ENCODE peak calls at places on chromosomes 2 and 18, in eight cellular contexts. One of them, this sample, is unnamed.

GRCh38 chr18:35464731-35465728 is 32.7 kb downstream of the INO80C start:
- DNase-seq in BJ: no peak
- DNase-seq in endothelial cell of umbilical vein: peak
- DNase-seq in fibroblast of the aortic adventitia: no peak
- DNase-seq in cardiac fibroblast: no peak
- DNase-seq in fibroblast of lung: no peak
- DNase-seq in CD8-positive, alpha-beta T cell: no peak
- DNase-seq in RWPE2: no peak
- DNase-seq in this sample: no peak

GRCh38 chr2:29747786-29748470 is 173.5 kb downstream of the ALK start:
- DNase-seq in BJ: peak
- DNase-seq in endothelial cell of umbilical vein: no peak
- DNase-seq in fibroblast of the aortic adventitia: peak
- DNase-seq in cardiac fibroblast: peak
- DNase-seq in fibroblast of lung: peak
- DNase-seq in CD8-positive, alpha-beta T cell: no peak
- DNase-seq in RWPE2: peak
- DNase-seq in this sample: peak

GRCh38 chr18:3012306-3012919 is 531 bp downstream of the LPIN2 start:
- DNase-seq in BJ: no peak
- DNase-seq in endothelial cell of umbilical vein: peak
- DNase-seq in fibroblast of the aortic adventitia: no peak
- DNase-seq in cardiac fibroblast: peak
- DNase-seq in fibroblast of lung: peak
- DNase-seq in CD8-positive, alpha-beta T cell: peak
- DNase-seq in RWPE2: no peak
- DNase-seq in this sample: no peak

GRCh38 chr2:122421777-122422176 is 666.3 kb downstream of the TSN start:
- DNase-seq in BJ: no peak
- DNase-seq in endothelial cell of umbilical vein: no peak
- DNase-seq in fibroblast of the aortic adventitia: no peak
- DNase-seq in cardiac fibroblast: peak
- DNase-seq in fibroblast of lung: no peak
- DNase-seq in CD8-positive, alpha-beta T cell: no peak
- DNase-seq in RWPE2: no peak
- DNase-seq in this sample: no peak

GRCh38 chr2:45793564-45793963 is 142.1 kb downstream of the PRKCE start:
- DNase-seq in BJ: no peak
- DNase-seq in endothelial cell of umbilical vein: peak
- DNase-seq in fibroblast of the aortic adventitia: no peak
- DNase-seq in cardiac fibroblast: no peak
- DNase-seq in fibroblast of lung: no peak
- DNase-seq in CD8-positive, alpha-beta T cell: no peak
- DNase-seq in RWPE2: no peak
- DNase-seq in this sample: no peak

GRCh38 chr2:75920721-75921551 is 210.2 kb upstream of the GCFC2 start:
- DNase-seq in BJ: no peak
- DNase-seq in endothelial cell of umbilical vein: no peak
- DNase-seq in fibroblast of the aortic adventitia: no peak
- DNase-seq in cardiac fibroblast: no peak
- DNase-seq in fibroblast of lung: no peak
- DNase-seq in CD8-positive, alpha-beta T cell: no peak
- DNase-seq in RWPE2: no peak
- DNase-seq in this sample: no peak

GRCh38 chr2:178514664-178515063 is 34.4 kb downstream of the PLEKHA3 start:
- DNase-seq in BJ: no peak
- DNase-seq in endothelial cell of umbilical vein: no peak
- DNase-seq in fibroblast of the aortic adventitia: peak
- DNase-seq in cardiac fibroblast: peak
- DNase-seq in fibroblast of lung: peak
- DNase-seq in CD8-positive, alpha-beta T cell: no peak
- DNase-seq in RWPE2: no peak
- DNase-seq in this sample: peak

GRCh38 chr2:145199832-145200231 is 679.9 kb upstream of the ZEB2 start:
- DNase-seq in BJ: no peak
- DNase-seq in endothelial cell of umbilical vein: no peak
- DNase-seq in fibroblast of the aortic adventitia: no peak
- DNase-seq in cardiac fibroblast: no peak
- DNase-seq in fibroblast of lung: no peak
- DNase-seq in CD8-positive, alpha-beta T cell: no peak
- DNase-seq in RWPE2: no peak
- DNase-seq in this sample: no peak

GRCh38 chr2:234478121-234478858 is 18.6 kb downstream of the ARL4C start:
- DNase-seq in BJ: no peak
- DNase-seq in endothelial cell of umbilical vein: no peak
- DNase-seq in fibroblast of the aortic adventitia: peak
- DNase-seq in cardiac fibroblast: no peak
- DNase-seq in fibroblast of lung: no peak
- DNase-seq in CD8-positive, alpha-beta T cell: no peak
- DNase-seq in RWPE2: no peak
- DNase-seq in this sample: no peak

GRCh38 chr18:45521151-45521550 is 94.1 kb upstream of the SLC14A2 start:
- DNase-seq in BJ: peak
- DNase-seq in endothelial cell of umbilical vein: no peak
- DNase-seq in fibroblast of the aortic adventitia: peak
- DNase-seq in cardiac fibroblast: peak
- DNase-seq in fibroblast of lung: peak
- DNase-seq in CD8-positive, alpha-beta T cell: no peak
- DNase-seq in RWPE2: no peak
- DNase-seq in this sample: peak

GRCh38 chr2:97267411-97268074 is 154.6 kb downstream of the ANKRD36 start:
- DNase-seq in BJ: no peak
- DNase-seq in endothelial cell of umbilical vein: peak
- DNase-seq in fibroblast of the aortic adventitia: peak
- DNase-seq in cardiac fibroblast: no peak
- DNase-seq in fibroblast of lung: no peak
- DNase-seq in CD8-positive, alpha-beta T cell: peak
- DNase-seq in RWPE2: peak
- DNase-seq in this sample: no peak

GRCh38 chr2:27003003-27003402 is 29.8 kb upstream of the TMEM214 start:
- DNase-seq in BJ: no peak
- DNase-seq in endothelial cell of umbilical vein: no peak
- DNase-seq in fibroblast of the aortic adventitia: no peak
- DNase-seq in cardiac fibroblast: no peak
- DNase-seq in fibroblast of lung: no peak
- DNase-seq in CD8-positive, alpha-beta T cell: no peak
- DNase-seq in RWPE2: no peak
- DNase-seq in this sample: no peak

GRCh38 chr18:70491734-70492348 is 203.0 kb downstream of the SOCS6 start:
- DNase-seq in BJ: no peak
- DNase-seq in endothelial cell of umbilical vein: peak
- DNase-seq in fibroblast of the aortic adventitia: peak
- DNase-seq in cardiac fibroblast: peak
- DNase-seq in fibroblast of lung: peak
- DNase-seq in CD8-positive, alpha-beta T cell: peak
- DNase-seq in RWPE2: no peak
- DNase-seq in this sample: peak

GRCh38 chr2:74290066-74290465 is 53.1 kb downstream of the SLC4A5 start:
- DNase-seq in BJ: no peak
- DNase-seq in endothelial cell of umbilical vein: no peak
- DNase-seq in fibroblast of the aortic adventitia: no peak
- DNase-seq in cardiac fibroblast: no peak
- DNase-seq in fibroblast of lung: no peak
- DNase-seq in CD8-positive, alpha-beta T cell: no peak
- DNase-seq in RWPE2: no peak
- DNase-seq in this sample: no peak

GRCh38 chr2:177078416-177078815 is 134.2 kb upstream of the HNRNPA3 start:
- DNase-seq in BJ: no peak
- DNase-seq in endothelial cell of umbilical vein: no peak
- DNase-seq in fibroblast of the aortic adventitia: peak
- DNase-seq in cardiac fibroblast: peak
- DNase-seq in fibroblast of lung: no peak
- DNase-seq in CD8-positive, alpha-beta T cell: no peak
- DNase-seq in RWPE2: no peak
- DNase-seq in this sample: no peak

GRCh38 chr2:134452042-134452733 is 198.3 kb downstream of the MGAT5 start:
- DNase-seq in BJ: no peak
- DNase-seq in endothelial cell of umbilical vein: no peak
- DNase-seq in fibroblast of the aortic adventitia: no peak
- DNase-seq in cardiac fibroblast: no peak
- DNase-seq in fibroblast of lung: no peak
- DNase-seq in CD8-positive, alpha-beta T cell: no peak
- DNase-seq in RWPE2: no peak
- DNase-seq in this sample: no peak

GRCh38 chr2:205058409-205058808 is 513.1 kb downstream of the PARD3B start:
- DNase-seq in BJ: no peak
- DNase-seq in endothelial cell of umbilical vein: no peak
- DNase-seq in fibroblast of the aortic adventitia: peak
- DNase-seq in cardiac fibroblast: peak
- DNase-seq in fibroblast of lung: peak
- DNase-seq in CD8-positive, alpha-beta T cell: no peak
- DNase-seq in RWPE2: no peak
- DNase-seq in this sample: no peak

GRCh38 chr2:235641333-235641732 is 147.5 kb downstream of the AGAP1 start:
- DNase-seq in BJ: no peak
- DNase-seq in endothelial cell of umbilical vein: no peak
- DNase-seq in fibroblast of the aortic adventitia: peak
- DNase-seq in cardiac fibroblast: no peak
- DNase-seq in fibroblast of lung: peak
- DNase-seq in CD8-positive, alpha-beta T cell: no peak
- DNase-seq in RWPE2: no peak
- DNase-seq in this sample: no peak

GRCh38 chr2:235638541-235639192 is 144.8 kb downstream of the AGAP1 start:
- DNase-seq in BJ: no peak
- DNase-seq in endothelial cell of umbilical vein: no peak
- DNase-seq in fibroblast of the aortic adventitia: no peak
- DNase-seq in cardiac fibroblast: no peak
- DNase-seq in fibroblast of lung: no peak
- DNase-seq in CD8-positive, alpha-beta T cell: no peak
- DNase-seq in RWPE2: no peak
- DNase-seq in this sample: no peak

GRCh38 chr2:235640900-235641299 is 147.1 kb downstream of the AGAP1 start:
- DNase-seq in BJ: no peak
- DNase-seq in endothelial cell of umbilical vein: peak
- DNase-seq in fibroblast of the aortic adventitia: peak
- DNase-seq in cardiac fibroblast: no peak
- DNase-seq in fibroblast of lung: no peak
- DNase-seq in CD8-positive, alpha-beta T cell: no peak
- DNase-seq in RWPE2: no peak
- DNase-seq in this sample: no peak

GRCh38 chr2:235639387-235639786 is 145.5 kb downstream of the AGAP1 start:
- DNase-seq in BJ: peak
- DNase-seq in endothelial cell of umbilical vein: no peak
- DNase-seq in fibroblast of the aortic adventitia: peak
- DNase-seq in cardiac fibroblast: peak
- DNase-seq in fibroblast of lung: peak
- DNase-seq in CD8-positive, alpha-beta T cell: no peak
- DNase-seq in RWPE2: no peak
- DNase-seq in this sample: peak

DNA sequence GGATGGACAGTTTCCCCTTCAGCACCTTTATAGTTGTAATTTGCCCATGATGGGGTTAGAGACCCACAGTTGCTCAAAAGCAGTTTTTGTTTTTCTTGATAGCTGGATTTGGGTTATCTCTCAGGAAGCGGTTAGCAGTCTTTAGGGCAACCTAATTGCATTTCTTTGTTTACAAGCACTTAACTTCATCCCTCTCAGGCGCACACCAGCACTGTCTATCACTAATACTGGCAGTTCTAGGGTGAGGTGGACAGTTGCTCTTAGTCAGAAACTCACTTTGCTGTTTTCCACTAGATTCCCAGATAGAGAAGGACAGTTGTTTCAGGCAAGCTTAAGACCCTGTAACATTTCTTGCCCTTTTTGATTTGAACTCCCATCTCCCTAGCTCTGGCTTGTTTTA is 146.0 kb downstream of the AGAP1 start:
- DNase-seq in BJ: no peak
- DNase-seq in endothelial cell of umbilical vein: no peak
- DNase-seq in fibroblast of the aortic adventitia: no peak
- DNase-seq in cardiac fibroblast: no peak
- DNase-seq in fibroblast of lung: no peak
- DNase-seq in CD8-positive, alpha-beta T cell: no peak
- DNase-seq in RWPE2: no peak
- DNase-seq in this sample: no peak
- H3K4me3 ChIP-seq in BJ: no peak
- H3K4me3 ChIP-seq in endothelial cell of umbilical vein: no peak
- H3K4me3 ChIP-seq in fibroblast of the aortic adventitia: no peak
- H3K4me3 ChIP-seq in cardiac fibroblast: no peak
- H3K4me3 ChIP-seq in fibroblast of lung: no peak
- H3K4me3 ChIP-seq in CD8-positive, alpha-beta T cell: no peak
- H3K4me3 ChIP-seq in RWPE2: no peak
- H3K4me3 ChIP-seq in this sample: no peak

GRCh38 chr2:215808996-215809395 is 204.4 kb downstream of the MREG start:
- DNase-seq in BJ: no peak
- DNase-seq in endothelial cell of umbilical vein: no peak
- DNase-seq in fibroblast of the aortic adventitia: peak
- DNase-seq in cardiac fibroblast: peak
- DNase-seq in fibroblast of lung: no peak
- DNase-seq in CD8-positive, alpha-beta T cell: no peak
- DNase-seq in RWPE2: no peak
- DNase-seq in this sample: no peak
- TF ChIP-seq CTCF in BJ: peak
- TF ChIP-seq CTCF in endothelial cell of umbilical vein: no peak
- TF ChIP-seq CTCF in fibroblast of the aortic adventitia: peak
- TF ChIP-seq CTCF in cardiac fibroblast: peak
- TF ChIP-seq CTCF in fibroblast of lung: peak
- TF ChIP-seq CTCF in CD8-positive, alpha-beta T cell: no peak
- TF ChIP-seq CTCF in RWPE2: peak
- TF ChIP-seq CTCF in this sample: peak

GRCh38 chr2:161416294-161416632 is at the start of gene TBR1:
- DNase-seq in BJ: no peak
- DNase-seq in endothelial cell of umbilical vein: no peak
- DNase-seq in fibroblast of the aortic adventitia: no peak
- DNase-seq in cardiac fibroblast: no peak
- DNase-seq in fibroblast of lung: peak
- DNase-seq in CD8-positive, alpha-beta T cell: no peak
- DNase-seq in RWPE2: no peak
- DNase-seq in this sample: no peak
- H3K4me3 ChIP-seq in BJ: no peak
- H3K4me3 ChIP-seq in endothelial cell of umbilical vein: no peak
- H3K4me3 ChIP-seq in fibroblast of the aortic adventitia: no peak
- H3K4me3 ChIP-seq in cardiac fibroblast: no peak
- H3K4me3 ChIP-seq in fibroblast of lung: peak
- H3K4me3 ChIP-seq in CD8-positive, alpha-beta T cell: peak
- H3K4me3 ChIP-seq in RWPE2: no peak
- H3K4me3 ChIP-seq in this sample: no peak

GRCh38 chr2:241451840-241452461 is 56.4 kb downstream of the STK25 start:
- DNase-seq in BJ: no peak
- DNase-seq in endothelial cell of umbilical vein: no peak
- DNase-seq in fibroblast of the aortic adventitia: no peak
- DNase-seq in cardiac fibroblast: no peak
- DNase-seq in fibroblast of lung: no peak
- DNase-seq in CD8-positive, alpha-beta T cell: no peak
- DNase-seq in RWPE2: no peak
- DNase-seq in this sample: no peak
- TF ChIP-seq CTCF in BJ: no peak
- TF ChIP-seq CTCF in endothelial cell of umbilical vein: no peak
- TF ChIP-seq CTCF in fibroblast of the aortic adventitia: no peak
- TF ChIP-seq CTCF in cardiac fibroblast: no peak
- TF ChIP-seq CTCF in fibroblast of lung: no peak
- TF ChIP-seq CTCF in CD8-positive, alpha-beta T cell: no peak
- TF ChIP-seq CTCF in RWPE2: no peak
- TF ChIP-seq CTCF in this sample: no peak

DNA sequence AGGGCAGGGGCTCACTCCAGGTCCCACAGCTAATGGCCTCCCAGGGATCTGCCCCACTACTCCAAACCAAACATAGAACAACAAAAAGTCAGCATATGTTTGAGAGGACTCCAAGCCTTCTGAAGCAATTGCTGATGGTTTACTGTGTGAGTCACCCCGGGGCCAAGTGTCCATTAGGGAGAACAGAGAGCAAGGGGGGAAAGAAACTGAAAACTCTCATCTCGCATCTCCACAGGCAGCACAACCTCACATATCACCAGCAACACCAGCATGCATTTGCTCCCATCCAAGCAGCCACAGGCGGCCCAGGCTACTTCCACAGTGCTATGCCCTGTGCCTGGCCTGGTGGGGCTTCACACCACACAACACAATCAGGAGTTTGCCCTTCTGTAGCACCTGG is 39.1 kb downstream of the CYRIA start:
- DNase-seq in BJ: no peak
- DNase-seq in endothelial cell of umbilical vein: no peak
- DNase-seq in fibroblast of the aortic adventitia: no peak
- DNase-seq in cardiac fibroblast: peak
- DNase-seq in fibroblast of lung: peak
- DNase-seq in CD8-positive, alpha-beta T cell: no peak
- DNase-seq in RWPE2: no peak
- DNase-seq in this sample: peak
- H3K4me3 ChIP-seq in BJ: no peak
- H3K4me3 ChIP-seq in endothelial cell of umbilical vein: no peak
- H3K4me3 ChIP-seq in fibroblast of the aortic adventitia: no peak
- H3K4me3 ChIP-seq in cardiac fibroblast: no peak
- H3K4me3 ChIP-seq in fibroblast of lung: no peak
- H3K4me3 ChIP-seq in CD8-positive, alpha-beta T cell: no peak
- H3K4me3 ChIP-seq in RWPE2: no peak
- H3K4me3 ChIP-seq in this sample: no peak

This sample was measured in astrocyte of the cerebellum.